ENCODE peak calls at places on chromosomes 13 and 19, in four cellular contexts. U is psoas muscle, X is brain microvascular endothelial cell, T is GM13976. Z is an unnamed sample.

GRCh38 chr19:7265963-7266362 is 28.3 kb downstream of the INSR start:
- DNase-seq in U (peak), X (no peak), T (no peak), Z (no peak)

GRCh38 chr19:51439021-51439465 is 19.2 kb downstream of the SIGLEC8 start:
- DNase-seq in U (no peak), X (no peak), T (peak), Z (peak)

GRCh38 chr19:34145741-34146202 is 26.5 kb upstream of the LSM14A start:
- DNase-seq in U (no peak), X (peak), T (peak), Z (peak)

GRCh38 chr13:24181991-24182702 is 21.6 kb downstream of the SPATA13 start:
- DNase-seq in U (no peak), X (no peak), T (no peak), Z (no peak)

GRCh38 chr13:28406728-28407266 is 88.1 kb downstream of the FLT1 start:
- DNase-seq in U (no peak), X (no peak), T (no peak), Z (no peak)

GRCh38 chr19:19531951-19532805 is 3.5 kb downstream of the YJEFN3 start:
- DNase-seq in U (peak), X (peak), T (peak), Z (peak)

GRCh38 chr19:34254552-34255432 is at the start of gene GARRE1:
- DNase-seq in U (peak), X (no peak), T (peak), Z (peak)

GRCh38 chr13:98581971-98582702 is 5.2 kb upstream of the STK24 start:
- DNase-seq in U (no peak), X (peak), T (no peak), Z (no peak)

GRCh38 chr13:49185264-49185663 is 34.9 kb upstream of the MLNR start:
- DNase-seq in U (no peak), X (no peak), T (no peak), Z (no peak)

GRCh38 chr19:35404879-35405622 is 34.2 kb downstream of the GPR42 start:
- DNase-seq in U (peak), X (peak), T (peak), Z (peak)

GRCh38 chr19:1226522-1227312 is 11.1 kb downstream of the CBARP start:
- DNase-seq in U (no peak), X (no peak), T (no peak), Z (no peak)

GRCh38 chr13:27788271-27788670 is 4.0 kb upstream of the GSX1 start:
- DNase-seq in U (no peak), X (no peak), T (no peak), Z (no peak)

GRCh38 chr13:108305655-108306054 is 36.1 kb downstream of the TNFSF13B start:
- DNase-seq in U (no peak), X (no peak), T (no peak), Z (no peak)

GRCh38 chr13:106129273-106129672 is 406.2 kb downstream of the EFNB2 start:
- DNase-seq in U (no peak), X (no peak), T (no peak), Z (no peak)

GRCh38 chr13:60646600-60646999 is 249.6 kb downstream of the TDRD3 start:
- DNase-seq in U (no peak), X (no peak), T (no peak), Z (no peak)

GRCh38 chr13:26488236-26489028 is 69.1 kb upstream of the WASF3 start:
- DNase-seq in U (no peak), X (no peak), T (no peak), Z (no peak)

GRCh38 chr13:103140001-103140671 is 73.9 kb upstream of the SLC10A2 start:
- DNase-seq in U (no peak), X (peak), T (peak), Z (peak)

GRCh38 chr13:33624740-33625139 is 193.2 kb upstream of the RFC3 start:
- DNase-seq in U (no peak), X (no peak), T (no peak), Z (no peak)

GRCh38 chr19:10510301-10510802 is 6.9 kb downstream of the S1PR5 start:
- DNase-seq in U (no peak), X (no peak), T (peak), Z (peak)

GRCh38 chr13:51645154-51645650 is 60.9 kb downstream of the WDFY2 start:
- DNase-seq in U (no peak), X (peak), T (peak), Z (peak)

GRCh38 chr13:94173312-94173854 is 306.1 kb downstream of the DCT start:
- DNase-seq in U (no peak), X (peak), T (no peak), Z (no peak)
- TF ChIP-seq CTCF in U (no peak), X (peak), T (no peak), Z (no peak)

GRCh38 chr13:55244991-55245644 is 1895.6 kb upstream of the PRR20A start:
- DNase-seq in U (no peak), X (no peak), T (no peak), Z (no peak)
- TF ChIP-seq CTCF in U (no peak), X (peak), T (no peak), Z (no peak)

GRCh38 chr19:31668916-31669315 is 319.7 kb upstream of the TSHZ3 start:
- DNase-seq in U (no peak), X (no peak), T (no peak), Z (no peak)
- TF ChIP-seq CTCF in U (no peak), X (no peak), T (no peak), Z (no peak)

GRCh38 chr13:114145256-114145655 is 12.8 kb upstream of the RASA3 start:
- DNase-seq in U (peak), X (no peak), T (no peak), Z (no peak)

GRCh38 chr13:114142640-114143490 is 10.4 kb upstream of the RASA3 start:
- DNase-seq in U (peak), X (no peak), T (no peak), Z (no peak)

GRCh38 chr13:114145722-114146121 is 13.3 kb upstream of the RASA3 start:
- DNase-seq in U (no peak), X (no peak), T (no peak), Z (no peak)

GRCh38 chr13:114144606-114145244 is 12.3 kb upstream of the RASA3 start:
- DNase-seq in U (peak), X (no peak), T (no peak), Z (no peak)

GRCh38 chr13:114143806-114144605 is 11.6 kb upstream of the RASA3 start:
- DNase-seq in U (peak), X (no peak), T (peak), Z (peak)
- TF ChIP-seq CTCF in U (no peak), X (peak), T (no peak), Z (peak)

DNA sequence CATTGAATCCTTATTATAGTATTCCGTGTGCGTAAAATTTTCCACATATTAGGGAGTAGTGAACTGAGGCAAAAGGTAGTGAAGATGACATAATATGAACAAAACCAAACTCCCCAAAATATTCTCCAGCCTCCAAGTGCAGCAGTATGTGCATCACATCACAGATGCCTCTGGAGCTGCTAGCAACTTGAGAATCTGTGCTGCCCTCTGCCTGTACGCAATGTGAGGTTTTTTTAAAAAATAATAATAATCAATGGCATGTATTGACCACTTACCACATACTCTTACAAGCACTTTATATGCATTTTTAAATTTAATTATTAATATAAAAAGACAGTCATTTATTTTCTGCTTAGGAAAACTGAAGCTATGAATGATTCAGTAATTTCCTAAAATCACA is 583.0 kb upstream of the SPRY2 start:
- DNase-seq in U (no peak), X (no peak), T (no peak), Z (no peak)
- TF ChIP-seq CTCF in U (no peak), X (peak), T (no peak), Z (no peak)

DNA sequence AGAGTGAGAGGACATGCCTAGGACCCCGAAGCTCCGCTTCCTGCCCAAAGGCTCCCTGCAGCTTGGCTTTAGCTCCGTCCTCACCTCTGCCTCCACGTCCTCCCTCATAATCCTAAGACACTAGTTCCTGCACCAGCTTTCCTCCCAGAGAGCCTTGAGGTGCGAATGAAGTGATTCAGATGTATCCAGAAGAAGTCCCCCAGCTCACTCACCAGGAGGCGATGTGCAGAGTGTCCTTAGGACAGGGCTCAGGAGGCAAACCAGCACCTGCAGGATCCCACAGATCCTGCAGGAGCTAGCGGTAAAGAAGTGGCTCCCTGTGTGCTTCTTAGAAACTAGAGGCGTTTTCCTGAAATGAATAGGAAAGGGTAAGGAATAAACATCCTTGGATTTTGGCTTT is 109.7 kb downstream of the HSPH1 start:
- DNase-seq in U (no peak), X (no peak), T (no peak), Z (no peak)
- TF ChIP-seq CTCF in U (no peak), X (peak), T (no peak), Z (no peak)

DNA sequence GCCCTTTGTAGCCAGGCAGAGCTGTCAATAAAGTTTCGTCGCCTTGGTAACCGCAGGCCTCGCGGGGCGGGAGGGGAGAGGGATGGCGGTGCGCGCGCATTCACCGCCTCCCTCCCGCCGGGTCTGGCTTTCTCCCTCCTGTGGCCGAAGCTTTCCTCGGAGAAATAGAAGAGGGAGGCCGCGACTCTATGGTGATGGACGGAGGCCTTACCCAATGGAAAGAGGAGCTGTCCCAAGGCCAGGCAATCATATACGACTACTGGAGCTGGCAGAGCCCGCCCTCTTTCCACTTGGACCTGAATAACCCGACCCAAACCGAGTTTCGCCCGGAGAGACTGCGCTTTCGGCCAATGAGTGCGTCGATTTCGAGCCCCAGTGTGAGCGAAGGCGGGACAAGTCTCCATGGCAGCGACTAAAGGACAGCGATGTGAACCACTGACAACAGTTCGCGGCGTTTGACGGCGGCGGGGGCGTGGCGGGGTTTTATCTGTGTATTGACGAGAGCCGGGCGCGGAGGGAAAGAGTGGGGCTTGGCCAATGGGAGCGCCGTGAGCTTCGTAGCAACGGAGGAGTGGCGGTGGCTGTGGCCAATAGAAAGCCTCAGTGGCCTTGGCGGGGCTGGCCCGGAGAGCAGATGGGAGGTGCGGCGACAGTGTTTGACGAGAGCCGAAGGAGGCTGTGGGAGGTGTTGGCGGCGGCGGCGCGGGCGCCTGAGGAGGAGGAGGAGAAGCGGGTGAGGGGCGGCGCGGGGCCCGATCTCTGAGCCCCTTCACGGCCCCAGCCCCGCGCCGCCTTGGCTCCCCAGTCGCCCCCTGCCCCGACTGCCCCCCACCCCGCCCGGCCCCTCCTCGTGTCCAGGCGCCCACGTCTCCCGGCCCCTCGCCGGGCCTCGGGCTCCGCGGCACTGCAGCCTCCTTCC is at the start of gene KMT5C:
- DNase-seq in U (peak), X (peak), T (peak), Z (peak)
- TF ChIP-seq CTCF in U (peak), X (peak), T (no peak), Z (no peak)

GRCh38 chr13:92265408-92265807 is 867.0 kb downstream of the GPC5 start:
- DNase-seq in U (no peak), X (no peak), T (no peak), Z (no peak)
- TF ChIP-seq CTCF in U (no peak), X (no peak), T (no peak), Z (no peak)

Z was measured in GM20000.